ENCODE peak calls at places on chromosomes 7 and 10, in eight cellular contexts. B is left ventricle myocardium inferior; J is K562; K is ascending aorta; V is PC-3; W is A549; L is CD8-positive, alpha-beta T cell; S is heart left ventricle. M is an unnamed sample.

GRCh38 chr10:68566955-68567354 is 6.8 kb downstream of the TET1 start:
- DNase-seq in L (no peak), S (no peak), J (no peak), V (no peak), W (no peak), B (no peak), K (no peak), M (no peak)

GRCh38 chr10:132627736-132628512 is 90.3 kb downstream of the INPP5A start:
- DNase-seq in W (no peak), B (peak), J (peak), L (no peak), S (peak), V (no peak), K (peak), M (no peak)

GRCh38 chr7:101915000-101915399 is 97.6 kb downstream of the CUX1 start:
- DNase-seq in V (no peak), L (no peak), K (no peak), W (no peak), S (peak), J (no peak), B (peak), M (no peak)

GRCh38 chr7:132577206-132578049 is 1.2 kb upstream of the PLXNA4 start:
- DNase-seq in B (peak), K (no peak), J (no peak), W (peak), L (no peak), S (peak), V (peak), M (no peak)

GRCh38 chr10:1381339-1381738 is 325.2 kb downstream of the WDR37 start:
- DNase-seq in W (no peak), S (no peak), K (no peak), J (no peak), L (no peak), V (no peak), B (no peak), M (no peak)

GRCh38 chr10:89263531-89263930 is 12.0 kb upstream of the LIPA start:
- DNase-seq in W (no peak), L (no peak), K (no peak), J (no peak), V (no peak), B (no peak), S (no peak), M (no peak)

GRCh38 chr10:33993917-33994316 is 659.5 kb upstream of the NRP1 start:
- DNase-seq in B (no peak), J (no peak), L (no peak), S (no peak), V (no peak), W (no peak), K (no peak), M (no peak)

GRCh38 chr7:41058986-41059741 is 643.7 kb downstream of the INHBA start:
- DNase-seq in B (no peak), V (peak), W (no peak), J (no peak), K (no peak), S (no peak), L (no peak), M (no peak)

GRCh38 chr10:91162050-91162494 is 58.4 kb upstream of the PCGF5 start:
- DNase-seq in V (peak), J (peak), W (peak), K (no peak), B (no peak), L (no peak), S (no peak), M (no peak)

GRCh38 chr10:88482220-88482619 is 100.9 kb downstream of the RNLS start:
- DNase-seq in L (no peak), B (no peak), V (no peak), J (no peak), S (no peak), W (no peak), K (no peak), M (no peak)

GRCh38 chr7:5690931-5691461 is 90.5 kb downstream of the RNF216 start:
- DNase-seq in S (peak), V (no peak), K (no peak), J (no peak), B (peak), L (no peak), W (no peak), M (no peak)

GRCh38 chr7:12951397-12951801 is 264.0 kb downstream of the ARL4A start:
- DNase-seq in W (peak), V (peak), S (no peak), J (no peak), K (no peak), L (no peak), B (no peak), M (no peak)

GRCh38 chr10:73998623-73999622 is 1.0 kb downstream of the VCL start:
- DNase-seq in K (peak), V (peak), W (peak), J (peak), B (peak), S (peak), L (no peak), M (peak)

DNA sequence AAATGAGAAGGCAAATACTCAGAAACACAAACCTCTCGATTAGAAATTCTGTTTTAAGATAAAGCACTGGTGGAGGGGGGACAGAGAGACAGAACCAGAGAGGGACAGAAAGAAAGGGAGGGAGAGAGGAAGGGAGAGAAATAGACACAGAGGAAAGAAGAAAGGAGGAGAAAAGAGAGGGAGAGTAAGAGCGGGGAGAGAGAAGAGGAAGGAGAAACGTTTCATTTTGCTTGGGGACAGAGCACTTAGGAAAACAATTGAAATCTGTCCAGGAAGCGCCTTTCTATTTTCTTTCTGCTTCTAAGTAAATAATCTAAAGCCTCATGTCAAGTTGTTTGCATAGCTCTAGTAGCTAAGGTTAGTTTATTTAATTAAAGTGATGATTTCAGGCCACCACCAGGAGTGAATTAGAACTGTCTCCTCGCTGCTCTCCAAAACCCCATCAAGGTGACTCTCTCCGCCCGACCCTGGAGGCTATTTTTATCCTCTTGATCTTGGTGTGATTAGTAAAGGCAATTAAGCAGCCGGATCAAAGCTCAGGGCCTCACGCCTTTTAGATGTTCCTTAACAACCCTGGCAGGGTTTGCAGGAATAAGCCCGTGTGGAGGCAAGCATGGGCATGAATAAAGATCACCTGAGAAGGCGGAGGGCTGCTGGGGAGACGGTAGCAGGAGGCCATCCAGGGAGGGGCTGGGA is 73.4 kb upstream of the INSIG1 start:
- DNase-seq in J (no peak), V (no peak), B (no peak), W (no peak), S (no peak), K (no peak), L (no peak), M (no peak)
- H3K27ac ChIP-seq in J (no peak), V (no peak), B (no peak), W (peak), S (no peak), K (no peak), L (no peak), M (no peak)

DNA sequence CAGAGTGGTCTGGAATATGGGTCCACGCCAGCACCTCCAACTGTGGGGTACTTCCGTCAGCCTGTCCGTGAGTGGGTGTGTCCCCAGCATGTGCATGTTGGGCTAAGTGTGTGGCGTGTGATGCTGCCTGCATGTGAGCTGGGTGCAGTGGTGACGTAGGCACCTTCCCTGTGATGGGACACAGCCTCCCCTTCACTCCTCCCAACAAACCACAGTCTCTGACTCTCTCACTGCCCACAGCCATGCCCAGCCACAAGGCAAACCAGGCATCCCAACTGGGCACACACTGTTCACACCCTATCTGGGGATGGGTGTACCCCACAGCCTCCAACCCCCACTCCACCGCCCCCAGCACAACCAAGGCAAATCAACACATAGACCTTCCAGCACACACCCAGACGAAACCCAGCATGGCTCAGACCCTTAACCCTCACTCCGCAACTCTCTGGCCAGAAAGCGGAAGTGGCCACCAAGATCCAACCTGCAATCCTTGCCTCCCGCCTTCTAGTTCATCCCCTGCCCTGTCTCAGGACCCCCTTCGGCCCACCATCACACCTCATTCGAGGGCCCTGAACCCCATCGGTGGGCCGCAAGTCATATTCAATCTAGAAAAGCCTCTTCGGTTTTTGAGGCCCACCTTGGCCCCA is 10.4 kb downstream of the PSD start:
- DNase-seq in B (no peak), J (no peak), K (no peak), S (no peak), V (no peak), W (no peak), L (no peak), M (no peak)
- H3K4me3 ChIP-seq in B (peak), J (no peak), K (peak), S (no peak), V (no peak), W (peak), L (no peak), M (no peak)

GRCh38 chr10:27503498-27504006 is 552 bp upstream of the RAB18 start:
- DNase-seq in K (no peak), W (peak), V (no peak), B (no peak), S (no peak), J (no peak), L (no peak), M (no peak)
- H3K27ac ChIP-seq in K (peak), W (peak), V (peak), B (peak), S (peak), J (peak), L (peak), M (peak)

GRCh38 chr7:124667312-124667711 is 98.3 kb downstream of the GPR37 start:
- DNase-seq in K (no peak), L (no peak), W (no peak), B (no peak), J (no peak), S (no peak), V (no peak), M (no peak)

GRCh38 chr7:124667754-124668153 is 97.8 kb downstream of the GPR37 start:
- DNase-seq in W (no peak), J (no peak), K (no peak), L (no peak), S (no peak), B (no peak), V (peak), M (no peak)

DNA sequence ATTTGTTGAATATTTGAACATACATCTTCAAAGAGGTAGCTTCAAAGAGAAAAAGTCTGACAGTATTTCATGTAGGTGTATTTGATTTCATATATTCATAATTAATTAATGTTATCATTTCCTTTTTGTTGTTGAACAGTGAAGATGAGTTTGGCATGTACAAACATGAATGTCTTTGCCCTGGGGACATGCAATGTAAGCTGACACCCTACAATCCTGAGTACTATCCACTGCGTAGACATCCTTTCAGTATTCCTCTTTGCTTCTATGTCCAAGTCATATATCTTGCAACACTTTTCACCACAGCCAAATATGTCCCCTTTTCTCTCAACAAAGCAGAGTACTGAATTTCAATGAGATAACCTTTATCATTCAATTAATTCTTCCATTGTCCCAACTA is 93.6 kb downstream of the GPR37 start:
- DNase-seq in B (no peak), S (no peak), J (no peak), K (no peak), W (no peak), L (no peak), V (peak), M (no peak)
- H3K4me3 ChIP-seq in B (no peak), S (no peak), J (no peak), K (no peak), W (no peak), L (no peak), V (no peak), M (no peak)

GRCh38 chr7:110307776-110308175 is 783.2 kb upstream of the LRRN3 start:
- DNase-seq in V (no peak), B (no peak), J (no peak), K (no peak), S (no peak), W (no peak), L (no peak), M (no peak)
- H3K27ac ChIP-seq in V (no peak), B (no peak), J (no peak), K (no peak), S (no peak), W (no peak), L (no peak), M (no peak)

DNA sequence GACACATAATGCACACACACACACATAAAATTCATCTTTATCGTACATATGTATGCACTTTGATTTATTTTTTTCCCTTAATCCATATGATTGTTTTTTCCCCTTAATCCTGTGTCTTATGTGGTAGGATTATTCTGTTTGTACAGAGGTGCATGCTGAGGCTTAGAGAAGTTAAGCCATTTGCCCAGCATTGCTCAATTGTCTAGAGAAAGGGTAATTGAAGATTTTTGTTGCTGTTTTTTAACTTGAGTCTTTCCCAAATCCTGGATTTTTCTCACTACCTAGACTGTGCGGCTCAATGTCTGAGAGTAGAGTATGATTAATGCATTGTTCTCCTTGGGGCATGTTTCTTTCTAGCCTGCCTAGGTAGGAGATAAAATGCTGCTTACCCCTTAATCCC is 35.0 kb downstream of the WBP1L start:
- DNase-seq in B (no peak), W (no peak), V (no peak), J (no peak), L (no peak), S (no peak), K (no peak), M (no peak)
- H3K4me3 ChIP-seq in B (peak), W (no peak), V (no peak), J (no peak), L (no peak), S (peak), K (no peak), M (no peak)

GRCh38 chr10:12699756-12700556 is 301.6 kb downstream of the CCDC3 start:
- DNase-seq in W (no peak), J (no peak), S (no peak), B (no peak), K (no peak), V (no peak), L (no peak), M (no peak)

GRCh38 chr10:12700557-12700874 is 301.0 kb downstream of the CCDC3 start:
- DNase-seq in B (no peak), J (no peak), W (no peak), K (no peak), L (no peak), V (no peak), S (no peak), M (no peak)

GRCh38 chr10:12701696-12702095 is 299.8 kb downstream of the CCDC3 start:
- DNase-seq in W (no peak), S (no peak), L (no peak), K (no peak), B (no peak), V (peak), J (no peak), M (no peak)

GRCh38 chr10:12697741-12698140 is 303.8 kb downstream of the CCDC3 start:
- DNase-seq in L (no peak), V (no peak), B (peak), S (no peak), J (no peak), W (no peak), K (no peak), M (no peak)

DNA sequence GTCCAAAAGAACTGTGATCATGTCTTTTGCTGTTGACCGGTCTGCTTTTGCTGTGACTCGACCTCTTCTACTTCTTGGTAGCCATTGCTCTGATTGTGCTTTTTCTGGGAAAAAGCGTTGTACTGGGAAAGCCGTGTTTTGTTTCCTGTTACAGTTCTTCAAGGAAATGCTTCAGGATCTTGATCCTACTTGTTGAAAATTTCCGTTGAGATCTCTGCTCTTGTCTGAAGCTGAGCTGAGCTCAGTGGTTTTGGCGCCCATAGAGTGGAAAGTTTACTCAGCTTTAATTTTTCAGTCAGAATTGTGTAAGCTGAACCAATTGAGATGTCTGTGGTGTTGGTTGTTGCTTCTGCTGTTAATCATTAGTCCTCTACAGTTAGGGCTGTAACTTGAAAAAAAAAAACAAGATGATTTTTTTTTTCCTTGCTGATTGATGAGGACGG is 302.2 kb downstream of the CCDC3 start:
- DNase-seq in V (no peak), W (peak), J (no peak), S (no peak), B (no peak), K (no peak), L (no peak), M (no peak)
- H3K27ac ChIP-seq in V (no peak), W (peak), J (no peak), S (peak), B (peak), K (peak), L (no peak), M (no peak)

DNA sequence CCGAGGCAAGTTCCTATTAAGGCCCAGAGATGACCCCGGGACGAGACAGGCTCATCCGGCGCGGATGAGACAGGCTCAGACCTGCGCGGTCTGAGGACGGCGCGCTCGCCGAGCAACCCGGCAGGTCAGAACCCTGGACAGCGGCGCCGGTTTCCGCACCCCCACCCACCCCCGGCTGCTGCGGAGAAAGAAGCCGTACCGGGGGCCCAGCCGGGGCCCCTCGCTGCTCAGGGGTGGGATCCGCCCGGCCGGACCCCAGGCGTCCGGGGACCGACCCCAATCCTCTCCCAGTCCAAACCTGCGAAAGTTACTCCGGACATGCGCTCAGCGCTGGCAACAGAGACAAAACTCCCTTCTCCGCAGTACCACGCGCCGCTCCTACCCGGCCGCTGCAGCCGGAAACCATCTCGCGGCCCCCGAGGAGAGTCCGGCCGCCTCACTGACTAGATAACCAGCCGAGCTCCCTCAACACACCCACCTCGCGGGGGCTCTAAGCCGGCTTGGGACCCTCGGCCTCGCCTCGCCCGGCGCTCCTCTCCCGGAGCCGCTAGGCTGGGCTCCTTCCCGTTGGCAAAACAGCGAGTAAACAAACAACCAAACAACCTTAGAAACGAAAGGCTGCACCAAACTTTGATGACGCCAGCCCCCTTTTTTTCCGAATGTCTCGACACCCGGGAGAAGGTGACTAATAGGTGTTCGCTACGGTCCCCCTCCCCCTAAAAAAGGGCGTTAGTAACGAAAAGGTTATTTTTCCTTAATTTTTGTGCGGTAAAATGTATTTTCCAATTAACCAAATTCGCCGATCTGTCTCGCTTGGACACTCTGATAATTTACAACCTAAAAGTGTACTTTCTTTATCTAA is 2.3 kb upstream of the DRGX start:
- DNase-seq in V (peak), B (peak), K (no peak), S (no peak), L (no peak), W (peak), J (peak), M (no peak)
- H3K4me3 ChIP-seq in V (peak), B (peak), K (peak), S (peak), L (no peak), W (peak), J (no peak), M (no peak)

DNA sequence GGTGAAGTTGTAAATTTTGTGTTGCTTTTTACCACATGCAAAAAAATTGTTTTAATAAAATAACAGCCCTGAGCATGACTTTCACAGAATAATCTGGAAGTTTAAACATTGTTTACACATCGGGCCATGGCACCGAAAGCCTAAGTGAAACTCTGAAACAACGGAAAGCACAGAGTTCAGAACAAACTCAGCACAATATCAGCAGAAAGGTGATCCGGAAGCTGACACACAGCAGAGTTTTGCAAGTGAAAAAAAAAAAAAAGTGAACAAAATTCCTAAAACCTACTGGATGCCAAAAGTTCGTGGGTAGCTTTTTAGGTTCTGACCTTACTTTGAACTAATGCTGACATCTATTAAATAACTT is 39.8 kb downstream of the ELMO1 start:
- DNase-seq in V (no peak), J (no peak), W (no peak), S (no peak), B (no peak), L (no peak), K (no peak), M (peak)
- H3K27ac ChIP-seq in V (no peak), J (no peak), W (no peak), S (no peak), B (peak), L (no peak), K (no peak), M (peak)

GRCh38 chr10:93062499-93063216 is 2.1 kb downstream of the CYP26C1 start:
- DNase-seq in L (peak), K (no peak), S (no peak), J (no peak), V (no peak), W (peak), B (no peak), M (peak)
- H3K4me3 ChIP-seq in L (no peak), K (peak), S (peak), J (no peak), V (no peak), W (no peak), B (peak), M (peak)

M was measured in naive thymus-derived CD4-positive, alpha-beta T cell.